ENCODE peak calls at places on chromosome 15, in six cellular contexts. One of them, this sample, is unnamed. For H3K4me1, the result is how much of the 10 kb centered on the place peaks cover.

GRCh38 chr15:77693576-77693975 is 60.9 kb upstream of the LINGO1 start:
- DNase-seq in pancreas: peak
- DNase-seq in astrocyte: no peak
- DNase-seq in CD4-positive, alpha-beta memory T cell: no peak
- DNase-seq in naive thymus-derived CD4-positive, alpha-beta T cell: no peak
- DNase-seq in GM23248: no peak
- DNase-seq in this sample: no peak

GRCh38 chr15:57298204-57298603 is 78.1 kb upstream of the CGNL1 start:
- DNase-seq in GM23248: peak
- DNase-seq in astrocyte: peak
- DNase-seq in naive thymus-derived CD4-positive, alpha-beta T cell: no peak
- DNase-seq in CD4-positive, alpha-beta memory T cell: no peak
- DNase-seq in pancreas: no peak
- DNase-seq in this sample: no peak

GRCh38 chr15:43095243-43095642 is 10.6 kb downstream of the UBR1 start:
- DNase-seq in astrocyte: peak
- DNase-seq in pancreas: no peak
- DNase-seq in CD4-positive, alpha-beta memory T cell: no peak
- DNase-seq in naive thymus-derived CD4-positive, alpha-beta T cell: no peak
- DNase-seq in GM23248: peak
- DNase-seq in this sample: no peak

GRCh38 chr15:48096355-48096786 is 24.4 kb upstream of the SLC24A5 start:
- DNase-seq in naive thymus-derived CD4-positive, alpha-beta T cell: no peak
- DNase-seq in astrocyte: no peak
- DNase-seq in pancreas: no peak
- DNase-seq in CD4-positive, alpha-beta memory T cell: no peak
- DNase-seq in GM23248: no peak
- DNase-seq in this sample: no peak

GRCh38 chr15:70248116-70249025 is 150.7 kb upstream of the TLE3 start:
- DNase-seq in astrocyte: no peak
- DNase-seq in CD4-positive, alpha-beta memory T cell: no peak
- DNase-seq in GM23248: no peak
- DNase-seq in pancreas: peak
- DNase-seq in naive thymus-derived CD4-positive, alpha-beta T cell: no peak
- DNase-seq in this sample: no peak

GRCh38 chr15:51561271-51561670 is 61.3 kb downstream of the DMXL2 start:
- DNase-seq in astrocyte: no peak
- DNase-seq in naive thymus-derived CD4-positive, alpha-beta T cell: no peak
- DNase-seq in CD4-positive, alpha-beta memory T cell: no peak
- DNase-seq in GM23248: no peak
- DNase-seq in pancreas: no peak
- DNase-seq in this sample: no peak

GRCh38 chr15:77869021-77869895 is 208.3 kb downstream of the TBC1D2B start:
- DNase-seq in CD4-positive, alpha-beta memory T cell: no peak
- DNase-seq in pancreas: no peak
- DNase-seq in naive thymus-derived CD4-positive, alpha-beta T cell: no peak
- DNase-seq in astrocyte: peak
- DNase-seq in GM23248: peak
- DNase-seq in this sample: no peak

GRCh38 chr15:55196011-55196410 is 730 bp downstream of the RSL24D1 start:
- DNase-seq in naive thymus-derived CD4-positive, alpha-beta T cell: no peak
- DNase-seq in CD4-positive, alpha-beta memory T cell: no peak
- DNase-seq in pancreas: no peak
- DNase-seq in astrocyte: no peak
- DNase-seq in GM23248: peak
- DNase-seq in this sample: no peak

GRCh38 chr15:51770902-51771301 is 19.5 kb downstream of the TMOD2 start:
- DNase-seq in GM23248: no peak
- DNase-seq in astrocyte: no peak
- DNase-seq in CD4-positive, alpha-beta memory T cell: no peak
- DNase-seq in pancreas: no peak
- DNase-seq in naive thymus-derived CD4-positive, alpha-beta T cell: no peak
- DNase-seq in this sample: no peak

GRCh38 chr15:39188930-39189329 is 391.9 kb upstream of the THBS1 start:
- DNase-seq in pancreas: no peak
- DNase-seq in astrocyte: peak
- DNase-seq in GM23248: peak
- DNase-seq in CD4-positive, alpha-beta memory T cell: no peak
- DNase-seq in naive thymus-derived CD4-positive, alpha-beta T cell: no peak
- DNase-seq in this sample: no peak

GRCh38 chr15:69841046-69841828 is 256.5 kb downstream of the TLE3 start:
- DNase-seq in CD4-positive, alpha-beta memory T cell: no peak
- DNase-seq in astrocyte: no peak
- DNase-seq in pancreas: no peak
- DNase-seq in GM23248: peak
- DNase-seq in naive thymus-derived CD4-positive, alpha-beta T cell: no peak
- DNase-seq in this sample: no peak

GRCh38 chr15:69704229-69704628 is 251.6 kb downstream of the RPLP1 start:
- DNase-seq in CD4-positive, alpha-beta memory T cell: no peak
- DNase-seq in astrocyte: peak
- DNase-seq in pancreas: no peak
- DNase-seq in GM23248: peak
- DNase-seq in naive thymus-derived CD4-positive, alpha-beta T cell: no peak
- DNase-seq in this sample: no peak

GRCh38 chr15:92917606-92918407 is 17.7 kb downstream of the CHD2 start:
- DNase-seq in GM23248: peak
- DNase-seq in astrocyte: peak
- DNase-seq in naive thymus-derived CD4-positive, alpha-beta T cell: peak
- DNase-seq in CD4-positive, alpha-beta memory T cell: peak
- DNase-seq in pancreas: peak
- DNase-seq in this sample: peak
- H3K4me3 ChIP-seq in GM23248: peak
- H3K4me3 ChIP-seq in astrocyte: peak
- H3K4me3 ChIP-seq in naive thymus-derived CD4-positive, alpha-beta T cell: peak
- H3K4me3 ChIP-seq in CD4-positive, alpha-beta memory T cell: no peak
- H3K4me3 ChIP-seq in pancreas: no peak
- H3K4me3 ChIP-seq in this sample: peak

GRCh38 chr15:88902491-88902835 is 7.1 kb upstream of the HAPLN3 start:
- DNase-seq in GM23248: no peak
- DNase-seq in naive thymus-derived CD4-positive, alpha-beta T cell: no peak
- DNase-seq in astrocyte: no peak
- DNase-seq in CD4-positive, alpha-beta memory T cell: no peak
- DNase-seq in pancreas: no peak
- DNase-seq in this sample: no peak
- H3K27ac ChIP-seq in GM23248: no peak
- H3K27ac ChIP-seq in naive thymus-derived CD4-positive, alpha-beta T cell: peak
- H3K27ac ChIP-seq in astrocyte: no peak
- H3K27ac ChIP-seq in CD4-positive, alpha-beta memory T cell: peak
- H3K27ac ChIP-seq in pancreas: no peak
- H3K27ac ChIP-seq in this sample: peak

DNA sequence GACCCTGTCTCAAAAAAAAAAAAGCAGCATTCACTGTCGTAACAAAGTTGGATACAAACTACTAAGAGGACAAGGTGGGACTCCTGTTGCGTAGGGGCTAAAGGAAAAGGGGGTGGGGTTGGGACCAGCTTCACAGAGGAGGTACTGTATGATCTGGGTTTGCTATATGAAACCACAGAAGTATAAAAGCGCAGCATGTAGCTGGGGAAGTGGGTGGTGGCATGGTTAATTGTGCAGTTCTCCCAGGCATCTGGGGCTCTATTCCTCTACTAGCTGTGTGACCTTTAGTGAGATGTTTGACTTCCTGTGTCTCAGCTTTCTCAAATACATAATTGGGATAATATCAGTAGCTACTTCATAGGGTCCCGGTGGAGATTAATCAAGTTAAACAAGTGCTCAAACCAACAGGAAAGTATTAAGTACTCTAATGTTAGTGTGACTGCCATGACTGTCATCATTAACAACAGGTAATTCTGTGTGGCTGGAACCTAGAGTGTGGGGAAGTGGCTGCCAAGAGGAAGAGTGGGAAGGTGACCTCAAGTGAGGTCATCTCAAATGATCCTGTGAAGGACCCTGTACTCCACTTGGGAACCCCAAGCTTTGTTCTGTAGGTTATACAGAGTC is 11.5 kb downstream of the PARP16 start:
- DNase-seq in naive thymus-derived CD4-positive, alpha-beta T cell: peak
- DNase-seq in CD4-positive, alpha-beta memory T cell: no peak
- DNase-seq in astrocyte: no peak
- DNase-seq in GM23248: no peak
- DNase-seq in pancreas: no peak
- DNase-seq in this sample: peak
- H3K4me1 ChIP-seq in naive thymus-derived CD4-positive, alpha-beta T cell: under half
- H3K4me1 ChIP-seq in CD4-positive, alpha-beta memory T cell: under half
- H3K4me1 ChIP-seq in astrocyte: under half
- H3K4me1 ChIP-seq in GM23248: under half
- H3K4me1 ChIP-seq in pancreas: under half
- H3K4me1 ChIP-seq in this sample: under half

DNA sequence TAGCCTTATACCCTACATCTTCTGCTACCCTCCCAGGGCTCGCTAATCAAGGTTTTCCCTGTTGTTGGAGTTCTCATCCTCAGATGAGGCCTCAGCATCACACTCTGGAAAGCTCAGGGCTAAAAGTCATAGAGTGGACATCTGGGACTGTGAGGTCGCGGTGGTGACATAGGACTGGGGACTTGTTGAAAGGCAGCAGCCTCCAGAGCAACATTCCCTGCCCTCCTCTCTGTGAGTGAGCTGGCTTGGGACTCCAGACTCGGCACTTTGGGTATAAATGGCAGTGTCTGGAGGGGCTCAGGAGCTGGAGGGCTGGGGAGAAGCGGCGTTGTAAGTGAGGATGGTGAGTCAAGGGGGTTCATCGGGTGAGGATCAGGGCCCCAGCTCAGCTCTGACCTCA is 2.7 kb downstream of the CA12 start:
- DNase-seq in pancreas: no peak
- DNase-seq in CD4-positive, alpha-beta memory T cell: no peak
- DNase-seq in astrocyte: no peak
- DNase-seq in GM23248: no peak
- DNase-seq in naive thymus-derived CD4-positive, alpha-beta T cell: no peak
- DNase-seq in this sample: no peak
- H3K4me3 ChIP-seq in pancreas: no peak
- H3K4me3 ChIP-seq in CD4-positive, alpha-beta memory T cell: no peak
- H3K4me3 ChIP-seq in astrocyte: no peak
- H3K4me3 ChIP-seq in GM23248: no peak
- H3K4me3 ChIP-seq in naive thymus-derived CD4-positive, alpha-beta T cell: no peak
- H3K4me3 ChIP-seq in this sample: no peak